ENCODE peak calls at places on chromosomes 6 and 20, in seven cellular contexts. One of them, this sample, is unnamed.

GRCh38 chr20:17936791-17937687 is 31.6 kb downstream of the SNX5 start:
- DNase-seq in HuH-7.5: no peak
- DNase-seq in AG08396: peak
- DNase-seq in stomach: peak
- DNase-seq in aorta: peak
- DNase-seq in CD8-positive, alpha-beta T cell: no peak
- DNase-seq in cardiac fibroblast: peak
- DNase-seq in this sample: no peak

GRCh38 chr20:45358282-45359068 is 4.5 kb upstream of the SYS1 start:
- DNase-seq in HuH-7.5: no peak
- DNase-seq in AG08396: no peak
- DNase-seq in stomach: peak
- DNase-seq in aorta: peak
- DNase-seq in CD8-positive, alpha-beta T cell: no peak
- DNase-seq in cardiac fibroblast: peak
- DNase-seq in this sample: no peak

GRCh38 chr6:12849420-12850200 is 133.0 kb downstream of the PHACTR1 start:
- DNase-seq in HuH-7.5: no peak
- DNase-seq in AG08396: no peak
- DNase-seq in stomach: no peak
- DNase-seq in aorta: no peak
- DNase-seq in CD8-positive, alpha-beta T cell: no peak
- DNase-seq in cardiac fibroblast: peak
- DNase-seq in this sample: no peak

GRCh38 chr6:137399949-137400443 is 94.2 kb downstream of the OLIG3 start:
- DNase-seq in HuH-7.5: no peak
- DNase-seq in AG08396: no peak
- DNase-seq in stomach: no peak
- DNase-seq in aorta: no peak
- DNase-seq in CD8-positive, alpha-beta T cell: no peak
- DNase-seq in cardiac fibroblast: no peak
- DNase-seq in this sample: no peak

GRCh38 chr6:136549359-136550044 is 720 bp downstream of the MAP7 start:
- DNase-seq in HuH-7.5: no peak
- DNase-seq in AG08396: peak
- DNase-seq in stomach: peak
- DNase-seq in aorta: peak
- DNase-seq in CD8-positive, alpha-beta T cell: no peak
- DNase-seq in cardiac fibroblast: peak
- DNase-seq in this sample: peak

GRCh38 chr20:60050193-60050960 is 92.2 kb downstream of the CDH26 start:
- DNase-seq in HuH-7.5: peak
- DNase-seq in AG08396: no peak
- DNase-seq in stomach: peak
- DNase-seq in aorta: no peak
- DNase-seq in CD8-positive, alpha-beta T cell: no peak
- DNase-seq in cardiac fibroblast: no peak
- DNase-seq in this sample: peak

GRCh38 chr6:169620171-169621125 is 81.4 kb downstream of the WDR27 start:
- DNase-seq in HuH-7.5: no peak
- DNase-seq in AG08396: no peak
- DNase-seq in stomach: no peak
- DNase-seq in aorta: no peak
- DNase-seq in CD8-positive, alpha-beta T cell: no peak
- DNase-seq in cardiac fibroblast: no peak
- DNase-seq in this sample: no peak

GRCh38 chr6:136547336-136547735 is 2.9 kb downstream of the MAP7 start:
- DNase-seq in HuH-7.5: no peak
- DNase-seq in AG08396: peak
- DNase-seq in stomach: no peak
- DNase-seq in aorta: no peak
- DNase-seq in CD8-positive, alpha-beta T cell: no peak
- DNase-seq in cardiac fibroblast: peak
- DNase-seq in this sample: peak

GRCh38 chr6:132684998-132685397 is 26.0 kb upstream of the TAAR1 start:
- DNase-seq in HuH-7.5: no peak
- DNase-seq in AG08396: no peak
- DNase-seq in stomach: no peak
- DNase-seq in aorta: no peak
- DNase-seq in CD8-positive, alpha-beta T cell: no peak
- DNase-seq in cardiac fibroblast: no peak
- DNase-seq in this sample: no peak

GRCh38 chr6:16925461-16925860 is 164.2 kb upstream of the ATXN1 start:
- DNase-seq in HuH-7.5: no peak
- DNase-seq in AG08396: no peak
- DNase-seq in stomach: no peak
- DNase-seq in aorta: no peak
- DNase-seq in CD8-positive, alpha-beta T cell: no peak
- DNase-seq in cardiac fibroblast: no peak
- DNase-seq in this sample: no peak

GRCh38 chr20:10603971-10604864 is 69.6 kb downstream of the JAG1 start:
- DNase-seq in HuH-7.5: peak
- DNase-seq in AG08396: peak
- DNase-seq in stomach: no peak
- DNase-seq in aorta: peak
- DNase-seq in CD8-positive, alpha-beta T cell: no peak
- DNase-seq in cardiac fibroblast: peak
- DNase-seq in this sample: peak

GRCh38 chr6:10759312-10759839 is 11.8 kb downstream of the TMEM14B start:
- DNase-seq in HuH-7.5: no peak
- DNase-seq in AG08396: peak
- DNase-seq in stomach: no peak
- DNase-seq in aorta: no peak
- DNase-seq in CD8-positive, alpha-beta T cell: no peak
- DNase-seq in cardiac fibroblast: peak
- DNase-seq in this sample: peak

GRCh38 chr6:27541212-27541931 is 68.5 kb upstream of the ZNF184 start:
- DNase-seq in HuH-7.5: no peak
- DNase-seq in AG08396: no peak
- DNase-seq in stomach: no peak
- DNase-seq in aorta: no peak
- DNase-seq in CD8-positive, alpha-beta T cell: no peak
- DNase-seq in cardiac fibroblast: no peak
- DNase-seq in this sample: peak

GRCh38 chr6:110233769-110234374 is 53.6 kb downstream of the CDC40 start:
- DNase-seq in HuH-7.5: no peak
- DNase-seq in AG08396: peak
- DNase-seq in stomach: no peak
- DNase-seq in aorta: no peak
- DNase-seq in CD8-positive, alpha-beta T cell: no peak
- DNase-seq in cardiac fibroblast: peak
- DNase-seq in this sample: no peak

GRCh38 chr6:20905377-20905776 is 371.1 kb downstream of the CDKAL1 start:
- DNase-seq in HuH-7.5: no peak
- DNase-seq in AG08396: no peak
- DNase-seq in stomach: no peak
- DNase-seq in aorta: no peak
- DNase-seq in CD8-positive, alpha-beta T cell: no peak
- DNase-seq in cardiac fibroblast: no peak
- DNase-seq in this sample: no peak

GRCh38 chr6:35425284-35425683 is 26.9 kb upstream of the FANCE start:
- DNase-seq in HuH-7.5: no peak
- DNase-seq in AG08396: peak
- DNase-seq in stomach: no peak
- DNase-seq in aorta: no peak
- DNase-seq in CD8-positive, alpha-beta T cell: no peak
- DNase-seq in cardiac fibroblast: peak
- DNase-seq in this sample: no peak

GRCh38 chr6:134288538-134289203 is 29.2 kb downstream of the SGK1 start:
- DNase-seq in HuH-7.5: no peak
- DNase-seq in AG08396: peak
- DNase-seq in stomach: no peak
- DNase-seq in aorta: no peak
- DNase-seq in CD8-positive, alpha-beta T cell: no peak
- DNase-seq in cardiac fibroblast: peak
- DNase-seq in this sample: no peak

GRCh38 chr6:68008445-68008844 is 626.6 kb upstream of the ADGRB3 start:
- DNase-seq in HuH-7.5: no peak
- DNase-seq in AG08396: no peak
- DNase-seq in stomach: no peak
- DNase-seq in aorta: no peak
- DNase-seq in CD8-positive, alpha-beta T cell: no peak
- DNase-seq in cardiac fibroblast: peak
- DNase-seq in this sample: no peak

GRCh38 chr6:26075063-26075717 is 12.0 kb upstream of the HFE start:
- DNase-seq in HuH-7.5: no peak
- DNase-seq in AG08396: no peak
- DNase-seq in stomach: no peak
- DNase-seq in aorta: no peak
- DNase-seq in CD8-positive, alpha-beta T cell: no peak
- DNase-seq in cardiac fibroblast: no peak
- DNase-seq in this sample: no peak

GRCh38 chr20:34922654-34923381 is 32.8 kb downstream of the GSS start:
- DNase-seq in HuH-7.5: no peak
- DNase-seq in AG08396: peak
- DNase-seq in stomach: peak
- DNase-seq in aorta: no peak
- DNase-seq in CD8-positive, alpha-beta T cell: no peak
- DNase-seq in cardiac fibroblast: peak
- DNase-seq in this sample: no peak

GRCh38 chr20:63829943-63830820 is 882 bp downstream of the ZBTB46 start:
- DNase-seq in HuH-7.5: peak
- DNase-seq in AG08396: peak
- DNase-seq in stomach: no peak
- DNase-seq in aorta: no peak
- DNase-seq in CD8-positive, alpha-beta T cell: no peak
- DNase-seq in cardiac fibroblast: no peak
- DNase-seq in this sample: no peak

GRCh38 chr6:131382646-131383045 is 190.4 kb upstream of the ARG1 start:
- DNase-seq in HuH-7.5: no peak
- DNase-seq in AG08396: no peak
- DNase-seq in stomach: no peak
- DNase-seq in aorta: no peak
- DNase-seq in CD8-positive, alpha-beta T cell: no peak
- DNase-seq in cardiac fibroblast: no peak
- DNase-seq in this sample: no peak

GRCh38 chr6:131372535-131372934 is 200.5 kb upstream of the ARG1 start:
- DNase-seq in HuH-7.5: no peak
- DNase-seq in AG08396: no peak
- DNase-seq in stomach: no peak
- DNase-seq in aorta: no peak
- DNase-seq in CD8-positive, alpha-beta T cell: no peak
- DNase-seq in cardiac fibroblast: no peak
- DNase-seq in this sample: no peak

GRCh38 chr6:43275782-43276179 is 22.3 kb upstream of the SLC22A7 start:
- DNase-seq in HuH-7.5: no peak
- DNase-seq in AG08396: no peak
- DNase-seq in stomach: no peak
- DNase-seq in aorta: no peak
- DNase-seq in CD8-positive, alpha-beta T cell: peak
- DNase-seq in cardiac fibroblast: no peak
- DNase-seq in this sample: no peak

GRCh38 chr20:50518270-50518721 is 8.1 kb downstream of the PTPN1 start:
- DNase-seq in HuH-7.5: no peak
- DNase-seq in AG08396: no peak
- DNase-seq in stomach: no peak
- DNase-seq in aorta: no peak
- DNase-seq in CD8-positive, alpha-beta T cell: no peak
- DNase-seq in cardiac fibroblast: peak
- DNase-seq in this sample: no peak

GRCh38 chr6:52746213-52746612 is 17.1 kb downstream of the GSTA2 start:
- DNase-seq in HuH-7.5: no peak
- DNase-seq in AG08396: no peak
- DNase-seq in stomach: no peak
- DNase-seq in aorta: no peak
- DNase-seq in CD8-positive, alpha-beta T cell: no peak
- DNase-seq in cardiac fibroblast: no peak
- DNase-seq in this sample: no peak

GRCh38 chr20:62219101-62219991 is 732 bp downstream of the HRH3 start:
- DNase-seq in HuH-7.5: no peak
- DNase-seq in AG08396: no peak
- DNase-seq in stomach: no peak
- DNase-seq in aorta: no peak
- DNase-seq in CD8-positive, alpha-beta T cell: no peak
- DNase-seq in cardiac fibroblast: no peak
- DNase-seq in this sample: no peak

GRCh38 chr6:158789115-158789917 is 29.9 kb downstream of the EZR start:
- DNase-seq in HuH-7.5: no peak
- DNase-seq in AG08396: no peak
- DNase-seq in stomach: peak
- DNase-seq in aorta: no peak
- DNase-seq in CD8-positive, alpha-beta T cell: peak
- DNase-seq in cardiac fibroblast: no peak
- DNase-seq in this sample: no peak

GRCh38 chr6:106283476-106283875 is 42.1 kb downstream of the ATG5 start:
- DNase-seq in HuH-7.5: no peak
- DNase-seq in AG08396: no peak
- DNase-seq in stomach: no peak
- DNase-seq in aorta: no peak
- DNase-seq in CD8-positive, alpha-beta T cell: no peak
- DNase-seq in cardiac fibroblast: no peak
- DNase-seq in this sample: no peak

GRCh38 chr20:23159256-23159922 is 73.3 kb upstream of the CD93 start:
- DNase-seq in HuH-7.5: no peak
- DNase-seq in AG08396: no peak
- DNase-seq in stomach: peak
- DNase-seq in aorta: no peak
- DNase-seq in CD8-positive, alpha-beta T cell: no peak
- DNase-seq in cardiac fibroblast: no peak
- DNase-seq in this sample: no peak

GRCh38 chr20:4102381-4102780 is 87.0 kb upstream of the RNF24 start:
- DNase-seq in HuH-7.5: no peak
- DNase-seq in AG08396: peak
- DNase-seq in stomach: no peak
- DNase-seq in aorta: no peak
- DNase-seq in CD8-positive, alpha-beta T cell: no peak
- DNase-seq in cardiac fibroblast: no peak
- DNase-seq in this sample: no peak

GRCh38 chr6:109349419-109349987 is 32.8 kb downstream of the CD164 start:
- DNase-seq in HuH-7.5: peak
- DNase-seq in AG08396: peak
- DNase-seq in stomach: peak
- DNase-seq in aorta: no peak
- DNase-seq in CD8-positive, alpha-beta T cell: no peak
- DNase-seq in cardiac fibroblast: peak
- DNase-seq in this sample: no peak

GRCh38 chr20:61271273-61272221 is 19.5 kb downstream of the CDH4 start:
- DNase-seq in HuH-7.5: no peak
- DNase-seq in AG08396: peak
- DNase-seq in stomach: no peak
- DNase-seq in aorta: no peak
- DNase-seq in CD8-positive, alpha-beta T cell: no peak
- DNase-seq in cardiac fibroblast: no peak
- DNase-seq in this sample: no peak

GRCh38 chr6:21738180-21739094 is 144.9 kb downstream of the SOX4 start:
- DNase-seq in HuH-7.5: no peak
- DNase-seq in AG08396: no peak
- DNase-seq in stomach: no peak
- DNase-seq in aorta: no peak
- DNase-seq in CD8-positive, alpha-beta T cell: no peak
- DNase-seq in cardiac fibroblast: no peak
- DNase-seq in this sample: no peak

GRCh38 chr6:37819802-37820712 is 530 bp downstream of the ZFAND3 start:
- DNase-seq in HuH-7.5: no peak
- DNase-seq in AG08396: peak
- DNase-seq in stomach: peak
- DNase-seq in aorta: peak
- DNase-seq in CD8-positive, alpha-beta T cell: peak
- DNase-seq in cardiac fibroblast: peak
- DNase-seq in this sample: peak

GRCh38 chr20:35561268-35561667 is 19.4 kb downstream of the ERGIC3 start:
- DNase-seq in HuH-7.5: no peak
- DNase-seq in AG08396: peak
- DNase-seq in stomach: no peak
- DNase-seq in aorta: peak
- DNase-seq in CD8-positive, alpha-beta T cell: peak
- DNase-seq in cardiac fibroblast: peak
- DNase-seq in this sample: peak

GRCh38 chr6:50978631-50979030 is 160.0 kb downstream of the TFAP2B start:
- DNase-seq in HuH-7.5: no peak
- DNase-seq in AG08396: no peak
- DNase-seq in stomach: no peak
- DNase-seq in aorta: no peak
- DNase-seq in CD8-positive, alpha-beta T cell: no peak
- DNase-seq in cardiac fibroblast: no peak
- DNase-seq in this sample: no peak

This sample was measured in Caco-2.